ENCODE peak calls at places on chromosomes 5 and 9, in six cellular contexts. H is activated T-helper 1 cell treated with Interleukin-2 at 50 U/mL for 16 hours, S is AG08395, F is psoas muscle, U is COR-L47, G is G401. V is an unnamed sample.

GRCh38 chr5:89932771-89933181 is 476.8 kb downstream of the CETN3 start:
- DNase-seq in U (no peak), H (no peak), S (no peak), F (no peak), G (no peak), V (no peak)

GRCh38 chr9:137075275-137075775 is 2.0 kb upstream of the UAP1L1 start:
- DNase-seq in U (no peak), G (no peak), S (no peak), H (no peak), F (no peak), V (no peak)

GRCh38 chr5:75031366-75031765 is 21.0 kb downstream of the GCNT4 start:
- DNase-seq in S (no peak), U (no peak), G (no peak), F (no peak), H (no peak), V (no peak)

GRCh38 chr9:134490446-134490845 is 151.2 kb upstream of the COL5A1 start:
- DNase-seq in F (no peak), S (no peak), G (no peak), U (no peak), H (no peak), V (no peak)

GRCh38 chr5:148125641-148126040 is 42.7 kb upstream of the SPINK14 start:
- DNase-seq in H (no peak), S (no peak), G (no peak), F (no peak), U (no peak), V (no peak)

GRCh38 chr9:74497750-74498615 is 848 bp downstream of the RORB start:
- DNase-seq in S (peak), G (no peak), U (no peak), F (peak), H (no peak), V (peak)

GRCh38 chr9:83355024-83355444 is 183.2 kb downstream of the FRMD3 start:
- DNase-seq in F (no peak), G (no peak), U (no peak), H (no peak), S (peak), V (no peak)

GRCh38 chr5:74251106-74252032 is 389.2 kb downstream of the ENC1 start:
- DNase-seq in G (no peak), H (no peak), U (peak), S (peak), F (no peak), V (no peak)

GRCh38 chr9:69326261-69326660 is 1.2 kb downstream of the ENTREP1 start:
- DNase-seq in S (no peak), U (no peak), H (no peak), F (no peak), G (no peak), V (no peak)

GRCh38 chr9:29966247-29966646 is 2393.0 kb upstream of the C9orf72 start:
- DNase-seq in F (no peak), U (no peak), G (no peak), S (no peak), H (no peak), V (no peak)

GRCh38 chr9:78103971-78104433 is 72.4 kb upstream of the GNAQ start:
- DNase-seq in F (no peak), G (no peak), U (no peak), S (no peak), H (no peak), V (peak)

GRCh38 chr9:88090151-88090581 is 48.1 kb downstream of the SPATA31C2 start:
- DNase-seq in U (no peak), H (no peak), G (no peak), F (no peak), S (no peak), V (no peak)

GRCh38 chr5:98773214-98773463 is 324 bp upstream of the RGMB start:
- DNase-seq in U (no peak), F (no peak), H (no peak), S (no peak), G (no peak), V (no peak)

GRCh38 chr5:40481226-40481625 is 198.5 kb upstream of the PTGER4 start:
- DNase-seq in F (no peak), U (no peak), H (no peak), S (no peak), G (no peak), V (no peak)

GRCh38 chr5:141641634-141642278 is 5.0 kb downstream of the RELL2 start:
- DNase-seq in H (no peak), S (peak), U (no peak), G (no peak), F (no peak), V (peak)

GRCh38 chr5:154520861-154521453 is 42.9 kb upstream of the HAND1 start:
- DNase-seq in H (no peak), S (no peak), U (peak), G (peak), F (no peak), V (peak)

GRCh38 chr5:156802501-156802900 is 47.6 kb upstream of the PPP1R2B start:
- DNase-seq in G (no peak), H (no peak), U (no peak), F (no peak), S (no peak), V (no peak)

GRCh38 chr5:36305571-36306326 is 4.0 kb upstream of the RANBP3L start:
- DNase-seq in F (peak), G (peak), S (peak), H (no peak), U (peak), V (peak)

GRCh38 chr5:115389799-115390382 is 93.4 kb upstream of the CCDC112 start:
- DNase-seq in F (no peak), H (no peak), G (no peak), U (no peak), S (no peak), V (peak)

GRCh38 chr5:176965633-176966032 is 40.9 kb downstream of the UIMC1 start:
- DNase-seq in F (no peak), H (no peak), G (no peak), S (no peak), U (no peak), V (no peak)

GRCh38 chr5:154944716-154945115 is 3.8 kb downstream of the MRPL22 start:
- DNase-seq in U (no peak), F (no peak), S (no peak), G (no peak), H (no peak), V (no peak)

GRCh38 chr5:73728493-73729273 is 102.7 kb downstream of the ARHGEF28 start:
- DNase-seq in H (no peak), F (no peak), S (no peak), G (no peak), U (no peak), V (no peak)

GRCh38 chr9:132410642-132411041 is 631 bp downstream of the CFAP77 start:
- DNase-seq in F (no peak), H (no peak), S (no peak), G (no peak), U (no peak), V (peak)

GRCh38 chr5:14929293-14930065 is 57.9 kb upstream of the ANKH start:
- DNase-seq in H (no peak), F (no peak), S (no peak), U (no peak), G (peak), V (no peak)

GRCh38 chr5:6636293-6636692 is 3.1 kb downstream of the SRD5A1 start:
- DNase-seq in H (no peak), F (no peak), S (no peak), U (peak), G (no peak), V (no peak)

GRCh38 chr9:121962421-121962820 is 130.7 kb downstream of the TTLL11 start:
- DNase-seq in G (no peak), H (no peak), F (no peak), U (no peak), S (no peak), V (no peak)

V was measured in activated CD8-positive, alpha-beta T cell treated with anti-CD3 and anti-CD28 coated beads for 36 hours.